ENCODE peak calls at places on chromosomes 11 and 22, in five cellular contexts. E is endothelial cell, U is IMR-90, V is fibroblast of pulmonary artery, B is AG09319. A is an unnamed sample.

GRCh38 chr11:131198161-131198560 is 172.3 kb upstream of the NTM start:
- DNase-seq in E (no peak), B (no peak), V (no peak), U (no peak), A (no peak)

GRCh38 chr22:50490531-50491308 is 4.1 kb downstream of the MIOX start:
- DNase-seq in V (no peak), U (no peak), E (peak; percentile 41), B (no peak), A (no peak)

GRCh38 chr11:98068251-98068650 is 952.5 kb upstream of the CNTN5 start:
- DNase-seq in E (no peak), U (no peak), V (no peak), B (no peak), A (no peak)

GRCh38 chr11:15807827-15808226 is 548.5 kb downstream of the SOX6 start:
- DNase-seq in U (no peak), V (peak; percentile 20), E (no peak), B (no peak), A (no peak)

GRCh38 chr11:118996926-118997626 is 862 bp upstream of the CENATAC start:
- DNase-seq in V (peak; percentile 41), U (peak; percentile 44), B (no peak), E (peak; percentile 17), A (peak; percentile 71)

GRCh38 chr22:19878461-19879247 is 24.0 kb upstream of the GNB1L start:
- DNase-seq in E (no peak), B (peak; percentile 29), U (peak; percentile 26), V (no peak), A (no peak)

GRCh38 chr22:40243891-40244290 is 66.2 kb downstream of the TNRC6B start:
- DNase-seq in B (no peak), V (no peak), E (no peak), U (no peak), A (no peak)

GRCh38 chr22:50586416-50586815 is 3.8 kb upstream of the CHKB start:
- DNase-seq in V (no peak), E (no peak), U (no peak), B (no peak), A (no peak)

GRCh38 chr11:84800755-84801346 is 826.3 kb downstream of the DLG2 start:
- DNase-seq in E (peak; percentile 22), U (peak; percentile 36), B (peak; percentile 37), V (peak; percentile 31), A (no peak)

GRCh38 chr11:75583710-75584658 is 21.9 kb downstream of the SERPINH1 start:
- DNase-seq in U (peak; percentile 61), V (peak; percentile 62), B (no peak), E (peak; percentile 62), A (peak; percentile 56)

GRCh38 chr11:72730706-72731105 is 21.5 kb downstream of the ARAP1 start:
- DNase-seq in B (no peak), E (no peak), U (no peak), V (no peak), A (no peak)

GRCh38 chr11:47186937-47187681 is 875 bp upstream of the PACSIN3 start:
- DNase-seq in B (no peak), E (peak; percentile 45), U (peak; percentile 54), V (peak; percentile 39), A (peak; percentile 68)

GRCh38 chr11:109034341-109034696 is 369.4 kb downstream of the DDX10 start:
- DNase-seq in V (peak; percentile 62), U (peak; percentile 64), B (no peak), E (no peak), A (no peak)

GRCh38 chr22:24834845-24835570 is 29.0 kb downstream of the SGSM1 start:
- DNase-seq in U (peak; percentile 11), B (no peak), E (peak; percentile 40), V (peak; percentile 22), A (no peak)

GRCh38 chr11:59556883-59557205 is 45.5 kb downstream of the OR4D9 start:
- DNase-seq in E (no peak), V (no peak), U (no peak), B (no peak), A (no peak)

GRCh38 chr22:44154431-44154942 is 26.2 kb upstream of the PARVG start:
- DNase-seq in E (no peak), U (peak; percentile 66), B (no peak), V (no peak), A (no peak)

GRCh38 chr11:95968585-95968984 is 44.7 kb upstream of the MTMR2 start:
- DNase-seq in V (peak; percentile 27), E (no peak), B (no peak), U (peak; percentile 12), A (no peak)
- TF ChIP-seq CTCF in V (peak; percentile 45), E (no peak), B (peak; percentile 20), U (peak; percentile 30), A (no peak)

GRCh38 chr11:128628343-128628673 is 41.0 kb upstream of the ETS1 start:
- DNase-seq in V (no peak), E (no peak), U (no peak), B (no peak), A (no peak)

GRCh38 chr11:128626913-128627665 is 39.7 kb upstream of the ETS1 start:
- DNase-seq in U (no peak), E (no peak), V (no peak), B (no peak), A (no peak)

GRCh38 chr11:128629516-128630106 is 42.3 kb upstream of the ETS1 start:
- DNase-seq in E (no peak), V (no peak), B (no peak), U (peak; percentile 9), A (no peak)

GRCh38 chr11:128628686-128629085 is 41.3 kb upstream of the ETS1 start:
- DNase-seq in V (no peak), U (no peak), E (no peak), B (no peak), A (peak; percentile 17)

GRCh38 chr11:128627666-128628342 is 40.4 kb upstream of the ETS1 start:
- DNase-seq in V (no peak), E (no peak), B (no peak), U (no peak), A (peak; percentile 38)
- TF ChIP-seq CTCF in V (peak; percentile 11), E (no peak), B (no peak), U (peak; percentile 2), A (no peak)

GRCh38 chr11:66493124-66493523 is 12.9 kb downstream of the DPP3 start:
- DNase-seq in U (no peak), E (no peak), B (no peak), V (no peak), A (no peak)

GRCh38 chr11:66488957-66489356 is 8.7 kb downstream of the DPP3 start:
- DNase-seq in B (no peak), V (no peak), E (no peak), U (no peak), A (no peak)

GRCh38 chr11:66489636-66490035 is 9.4 kb downstream of the DPP3 start:
- DNase-seq in B (no peak), E (no peak), V (no peak), U (no peak), A (no peak)

GRCh38 chr11:66492161-66492865 is 12.1 kb downstream of the DPP3 start:
- DNase-seq in B (no peak), E (no peak), U (no peak), V (no peak), A (no peak)

DNA sequence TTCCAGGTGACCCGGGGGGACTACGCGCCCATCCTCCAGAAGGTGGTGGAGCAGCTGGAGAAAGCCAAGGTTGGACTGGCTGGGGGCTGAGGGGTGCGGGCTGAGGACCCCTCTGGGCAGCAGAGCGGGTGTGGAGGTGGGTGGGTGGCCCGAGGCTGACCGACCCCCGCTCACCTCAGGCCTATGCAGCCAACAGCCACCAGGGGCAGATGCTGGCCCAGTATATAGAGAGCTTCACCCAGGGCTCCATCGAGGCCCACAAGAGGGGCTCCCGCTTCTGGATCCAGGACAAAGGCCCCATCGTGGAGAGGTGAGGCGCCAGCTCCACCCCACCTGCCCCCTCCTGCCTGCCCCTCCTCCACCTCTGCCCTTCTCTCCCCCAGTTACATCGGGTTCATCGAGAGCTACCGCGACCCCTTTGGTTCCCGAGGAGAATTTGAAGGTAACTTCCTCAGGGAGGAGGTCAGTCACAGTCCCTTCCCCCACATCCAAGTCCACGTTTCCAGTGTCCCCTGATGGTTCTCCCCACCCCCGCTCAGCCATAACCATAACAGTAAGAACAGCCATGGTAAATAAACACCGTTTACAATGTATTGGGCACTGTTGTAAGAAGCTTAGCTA is 11.2 kb downstream of the DPP3 start:
- DNase-seq in U (no peak), V (no peak), B (no peak), E (peak; percentile 51), A (no peak)
- TF ChIP-seq CTCF in U (peak; percentile 34), V (peak; percentile 48), B (peak; percentile 27), E (peak; percentile 63), A (no peak)

DNA sequence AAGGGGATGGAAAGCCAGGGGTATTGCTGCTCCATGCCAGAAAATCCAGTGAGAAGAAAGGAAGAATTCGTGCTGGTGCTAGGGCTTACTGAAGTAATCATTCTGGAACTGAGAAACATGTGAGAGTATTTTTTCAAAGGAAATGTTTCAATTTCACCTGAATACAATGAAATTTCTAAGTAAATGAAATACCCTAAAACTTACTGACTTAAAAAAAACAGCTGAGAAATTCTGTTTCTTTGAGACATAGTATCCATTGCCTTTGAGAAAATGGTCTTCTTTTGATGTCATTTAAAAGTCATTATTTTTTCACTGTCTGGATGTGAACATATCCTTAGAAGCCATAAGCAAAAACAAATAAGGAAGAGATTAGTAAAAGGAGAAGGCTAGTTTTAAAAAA is at the start of gene OR51V1:
- DNase-seq in U (no peak), V (no peak), B (no peak), E (no peak), A (no peak)
- TF ChIP-seq CTCF in U (no peak), V (no peak), B (no peak), E (no peak), A (no peak)

GRCh38 chr11:41612415-41612814 is 153.0 kb upstream of the LRRC4C start:
- DNase-seq in B (no peak), E (no peak), U (no peak), V (peak; percentile 2), A (no peak)
- TF ChIP-seq CTCF in B (no peak), E (no peak), U (no peak), V (peak; percentile 15), A (no peak)

DNA sequence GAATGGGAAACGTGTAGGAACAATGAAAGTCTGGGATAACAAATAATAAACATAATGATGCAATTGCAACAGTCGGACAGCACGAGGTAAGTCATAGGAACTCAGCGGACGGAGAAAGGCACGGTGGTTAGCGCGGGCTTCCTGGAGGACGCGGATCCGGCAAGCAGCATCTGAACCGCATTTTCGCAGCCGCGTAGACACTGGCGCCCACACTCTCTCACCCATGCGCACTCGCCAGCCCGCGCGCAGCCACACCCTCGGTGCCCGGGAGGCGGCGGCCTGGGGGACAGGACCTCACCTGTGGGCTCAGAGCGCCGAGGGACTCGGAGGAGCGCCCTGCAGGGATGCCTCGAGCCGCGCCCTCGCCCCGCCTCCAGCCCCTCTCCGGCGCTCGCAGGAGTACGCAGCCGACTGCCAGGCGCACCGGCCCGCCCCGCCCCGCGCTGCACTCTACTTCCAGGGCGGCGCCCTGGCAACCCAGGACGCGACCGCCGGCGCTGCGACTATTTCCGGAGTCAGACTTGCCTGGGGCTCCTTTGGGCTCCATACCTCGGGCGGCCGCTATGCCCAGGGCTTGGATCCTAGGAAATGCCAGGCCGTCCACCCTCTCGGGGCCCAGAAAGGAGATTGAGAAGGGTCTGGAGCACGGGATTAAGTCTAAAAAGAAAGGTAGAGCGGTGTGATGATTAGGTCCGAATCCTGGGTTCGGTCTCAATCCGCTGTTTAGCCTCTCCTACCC is at the start of gene TTLL1:
- DNase-seq in E (peak; percentile 87), U (peak; percentile 75), V (peak; percentile 82), B (peak; percentile 41), A (peak; percentile 98)
- TF ChIP-seq CTCF in E (no peak), U (no peak), V (no peak), B (no peak), A (no peak)

GRCh38 chr11:12693485-12694181 is 19.4 kb downstream of the TEAD1 start:
- DNase-seq in B (peak; percentile 92), E (peak; percentile 35), U (peak; percentile 99), V (peak; percentile 98), A (no peak)
- TF ChIP-seq CTCF in B (no peak), E (no peak), U (no peak), V (peak; percentile 6), A (no peak)

A was measured in GM13976.